ENCODE peak calls at places on chromosomes 4 and X, in six cellular contexts. Y is prostate gland, D is kidney epithelial cell, L is psoas muscle, A is small intestine, S is amniotic stem cell. T is an unnamed sample.

GRCh38 chr4:48015678-48016077 is 803 bp downstream of the CNGA1 start:
- DNase-seq in Y (no peak), D (no peak), L (no peak), A (no peak), S (no peak), T (no peak)

GRCh38 chrX:40127052-40127451 is 29.3 kb upstream of the BCOR start:
- DNase-seq in Y (no peak), D (no peak), L (no peak), A (no peak), S (no peak), T (no peak)

GRCh38 chr4:90419124-90419711 is 292.0 kb downstream of the CCSER1 start:
- DNase-seq in Y (no peak), D (peak), L (no peak), A (peak), S (no peak), T (no peak)

GRCh38 chr4:7535094-7535493 is 100.4 kb upstream of the PSAPL1 start:
- DNase-seq in Y (no peak), D (no peak), L (no peak), A (no peak), S (no peak), T (no peak)

GRCh38 chr4:183789657-183790056 is 115.5 kb upstream of the STOX2 start:
- DNase-seq in Y (no peak), D (no peak), L (no peak), A (no peak), S (no peak), T (no peak)

GRCh38 chrX:44675364-44676024 is 132.8 kb upstream of the FUNDC1 start:
- DNase-seq in Y (peak), D (peak), L (peak), A (no peak), S (peak), T (peak)

GRCh38 chrX:15747626-15748173 is 9.6 kb downstream of the CA5B start:
- DNase-seq in Y (peak), D (no peak), L (no peak), A (no peak), S (no peak), T (no peak)

GRCh38 chrX:23062359-23062758 is 62.6 kb downstream of the DDX53 start:
- DNase-seq in Y (no peak), D (no peak), L (no peak), A (no peak), S (no peak), T (no peak)

GRCh38 chr4:139279723-139280620 is at the start of gene MGARP:
- DNase-seq in Y (no peak), D (no peak), L (peak), A (no peak), S (no peak), T (peak)

GRCh38 chrX:20046864-20047263 is 56.0 kb upstream of the BCLAF3 start:
- DNase-seq in Y (peak), D (no peak), L (no peak), A (no peak), S (no peak), T (no peak)

GRCh38 chr4:141375855-141376254 is 155.2 kb downstream of the ZNF330 start:
- DNase-seq in Y (no peak), D (peak), L (no peak), A (no peak), S (peak), T (no peak)

GRCh38 chr4:115332078-115332477 is 218.7 kb upstream of the NDST4 start:
- DNase-seq in Y (no peak), D (no peak), L (no peak), A (no peak), S (no peak), T (no peak)

GRCh38 chr4:174717788-174718187 is 111.3 kb downstream of the GLRA3 start:
- DNase-seq in Y (no peak), D (no peak), L (no peak), A (no peak), S (no peak), T (no peak)

GRCh38 chr4:88104902-88105610 is 53.4 kb downstream of the ABCG2 start:
- DNase-seq in Y (no peak), D (peak), L (no peak), A (no peak), S (peak), T (no peak)

GRCh38 chrX:133215747-133216146 is 2.4 kb downstream of the TFDP3 start:
- DNase-seq in Y (no peak), D (no peak), L (no peak), A (peak), S (no peak), T (no peak)

GRCh38 chrX:22712942-22713341 is 286.8 kb upstream of the DDX53 start:
- DNase-seq in Y (no peak), D (no peak), L (no peak), A (no peak), S (no peak), T (no peak)

GRCh38 chr4:39785031-39785430 is 87.1 kb downstream of the UBE2K start:
- DNase-seq in Y (no peak), D (no peak), L (no peak), A (peak), S (no peak), T (no peak)

GRCh38 chr4:125368161-125368560 is 53.4 kb downstream of the FAT4 start:
- DNase-seq in Y (no peak), D (no peak), L (no peak), A (no peak), S (peak), T (no peak)

GRCh38 chr4:56804551-56804950 is 16.9 kb downstream of the SPINK2 start:
- DNase-seq in Y (no peak), D (no peak), L (no peak), A (no peak), S (no peak), T (no peak)

GRCh38 chr4:16270654-16271328 is 44.5 kb upstream of the TAPT1 start:
- DNase-seq in Y (no peak), D (no peak), L (no peak), A (no peak), S (no peak), T (no peak)